ENCODE peak calls at places on chromosomes 2 and 18, in five cellular contexts. N is stomach, F is neural progenitor cell, O is pancreas, G is brain microvascular endothelial cell. W is an unnamed sample. For H3K36me3, the result is how much of the 10 kb centered on the place peaks cover.

GRCh38 chr2:209547726-209548125 is 123.9 kb downstream of the MAP2 start:
- DNase-seq in N (no peak), F (no peak), G (no peak), O (no peak), W (no peak)

GRCh38 chr2:37615808-37616673 is 55.4 kb downstream of the CDC42EP3 start:
- DNase-seq in F (no peak), G (no peak), N (peak), O (no peak), W (no peak)

GRCh38 chr2:215879977-215880940 is 133.1 kb downstream of the MREG start:
- DNase-seq in O (no peak), N (no peak), F (no peak), G (no peak), W (peak)

GRCh38 chr18:26548144-26549102 is at the start of gene KCTD1:
- DNase-seq in G (peak), N (peak), F (peak), O (peak), W (peak)

GRCh38 chr2:204544961-204545860 is at the start of gene PARD3B:
- DNase-seq in F (peak), N (peak), G (peak), O (peak), W (peak)

GRCh38 chr2:136920652-136921333 is 155.4 kb downstream of the THSD7B start:
- DNase-seq in G (no peak), O (no peak), N (no peak), F (peak), W (no peak)

GRCh38 chr2:241490444-241490760 is 18.0 kb downstream of the STK25 start:
- DNase-seq in F (no peak), O (no peak), G (no peak), N (no peak), W (no peak)

GRCh38 chr2:28593356-28593755 is 97.5 kb downstream of the PLB1 start:
- DNase-seq in F (no peak), N (no peak), O (no peak), G (no peak), W (peak)

GRCh38 chr2:174593574-174594203 is 3.9 kb downstream of the WIPF1 start:
- DNase-seq in O (no peak), N (no peak), F (peak), G (peak), W (peak)

DNA sequence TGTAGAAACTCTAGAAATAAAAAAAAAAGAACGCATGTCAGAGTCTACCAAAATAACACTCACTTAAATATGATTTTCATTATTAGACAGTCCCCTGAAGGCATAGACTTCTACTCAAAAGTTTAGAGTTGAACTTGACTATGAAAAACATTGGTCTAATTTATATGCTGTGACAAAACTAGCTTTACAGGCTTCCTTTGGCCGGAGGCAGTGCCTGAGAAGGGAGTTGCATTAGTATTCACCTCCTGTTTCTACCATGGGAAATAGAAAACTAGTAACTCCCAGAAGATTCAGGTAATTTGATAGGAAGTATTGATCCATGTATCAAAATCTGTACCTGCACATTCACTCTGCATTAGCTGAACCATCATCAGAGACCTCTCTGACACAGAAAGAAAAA is 163.4 kb upstream of the NOSTRIN start:
- DNase-seq in N (no peak), O (no peak), G (no peak), F (no peak), W (no peak)
- H3K27ac ChIP-seq in N (peak), O (no peak), G (no peak), F (no peak), W (no peak)

DNA sequence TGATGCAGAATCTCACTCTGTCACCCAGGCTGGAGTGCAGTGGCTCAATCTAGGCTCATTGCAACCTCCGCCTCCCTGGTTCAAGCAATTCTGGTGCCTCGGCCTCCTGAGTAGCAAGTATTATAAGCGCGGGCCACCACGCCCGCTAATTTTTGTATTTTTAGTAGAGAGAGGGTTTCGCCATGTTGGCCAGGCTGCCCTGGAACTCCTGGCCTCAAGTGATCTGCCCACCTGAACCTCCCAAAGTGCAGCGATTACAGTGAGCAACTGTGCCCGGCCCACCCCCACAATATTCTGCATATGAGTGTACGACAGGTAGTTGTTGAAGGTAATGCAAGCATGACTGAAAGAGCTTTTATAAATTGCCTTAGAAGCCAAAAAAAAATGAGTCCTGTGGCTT is 1.2 kb downstream of the WDR75 start:
- DNase-seq in G (no peak), O (peak), N (no peak), F (no peak), W (no peak)
- H3K4me3 ChIP-seq in G (peak), O (no peak), N (peak), F (peak), W (peak)

DNA sequence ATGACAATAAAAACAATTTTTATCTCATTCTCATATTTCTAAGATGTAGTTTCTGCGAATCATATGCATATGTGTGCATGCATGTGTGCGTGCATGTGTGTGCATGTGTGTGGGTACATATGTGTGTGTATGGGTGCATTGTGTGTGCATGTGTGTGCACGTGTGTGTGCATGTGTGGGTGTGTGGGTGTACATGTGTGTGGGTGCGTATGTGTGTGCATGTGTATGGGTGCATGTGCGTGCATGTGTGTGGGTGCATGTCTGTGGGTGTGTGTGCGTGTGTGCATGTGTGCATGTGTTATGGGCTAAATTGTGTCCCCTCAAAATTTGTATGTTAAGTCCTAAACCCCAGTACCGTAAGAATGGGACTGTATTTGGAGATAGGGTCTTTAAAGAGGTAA is 49.3 kb downstream of the COL6A3 start:
- DNase-seq in F (no peak), G (no peak), N (no peak), O (no peak), W (no peak)
- H3K36me3 ChIP-seq in F (under half), G (half or more), N (half or more), O (under half), W (under half)

GRCh38 chr2:145043399-145043834 is 523.5 kb upstream of the ZEB2 start:
- DNase-seq in F (peak), O (no peak), N (no peak), G (no peak), W (peak)
- H3K27ac ChIP-seq in F (no peak), O (no peak), N (no peak), G (no peak), W (no peak)

W was measured in SJCRH30.